ENCODE peak calls at places on chromosome 2, in ten cellular contexts. One of them, this sample, is unnamed.

GRCh38 chr2:175170679-175171304 is 2.8 kb upstream of the ATF2 start:
- DNase-seq in kidney: no peak
- DNase-seq in breast epithelium: no peak
- DNase-seq in PC-9: no peak
- DNase-seq in cardiac muscle cell: no peak
- DNase-seq in adrenal gland: no peak
- DNase-seq in mucosa of descending colon: no peak
- DNase-seq in kidney epithelial cell: no peak
- DNase-seq in body of pancreas: no peak
- DNase-seq in ovary: no peak
- DNase-seq in this sample: no peak

GRCh38 chr2:158112971-158113370 is 11.3 kb downstream of the UPP2 start:
- DNase-seq in breast epithelium: no peak
- DNase-seq in ovary: no peak
- DNase-seq in adrenal gland: no peak
- DNase-seq in kidney epithelial cell: no peak
- DNase-seq in PC-9: no peak
- DNase-seq in body of pancreas: no peak
- DNase-seq in mucosa of descending colon: no peak
- DNase-seq in kidney: no peak
- DNase-seq in cardiac muscle cell: no peak
- DNase-seq in this sample: no peak

GRCh38 chr2:216742411-216742810 is 47.1 kb upstream of the IGFBP5 start:
- DNase-seq in kidney epithelial cell: no peak
- DNase-seq in breast epithelium: no peak
- DNase-seq in mucosa of descending colon: no peak
- DNase-seq in PC-9: no peak
- DNase-seq in body of pancreas: peak
- DNase-seq in ovary: peak
- DNase-seq in adrenal gland: peak
- DNase-seq in kidney: peak
- DNase-seq in cardiac muscle cell: no peak
- DNase-seq in this sample: no peak

GRCh38 chr2:11248-11941 is 34.9 kb downstream of the FAM110C start:
- DNase-seq in kidney epithelial cell: no peak
- DNase-seq in breast epithelium: peak
- DNase-seq in PC-9: peak
- DNase-seq in adrenal gland: peak
- DNase-seq in cardiac muscle cell: no peak
- DNase-seq in ovary: peak
- DNase-seq in kidney: peak
- DNase-seq in mucosa of descending colon: peak
- DNase-seq in body of pancreas: peak
- DNase-seq in this sample: peak

GRCh38 chr2:240410004-240410403 is 25.5 kb upstream of the GPC1 start:
- DNase-seq in cardiac muscle cell: no peak
- DNase-seq in body of pancreas: no peak
- DNase-seq in breast epithelium: no peak
- DNase-seq in ovary: no peak
- DNase-seq in kidney: no peak
- DNase-seq in PC-9: no peak
- DNase-seq in mucosa of descending colon: no peak
- DNase-seq in adrenal gland: no peak
- DNase-seq in kidney epithelial cell: no peak
- DNase-seq in this sample: no peak

GRCh38 chr2:239768907-239769573 is 256.1 kb downstream of the NDUFA10 start:
- DNase-seq in body of pancreas: no peak
- DNase-seq in adrenal gland: no peak
- DNase-seq in kidney epithelial cell: no peak
- DNase-seq in breast epithelium: no peak
- DNase-seq in mucosa of descending colon: no peak
- DNase-seq in kidney: no peak
- DNase-seq in PC-9: no peak
- DNase-seq in cardiac muscle cell: no peak
- DNase-seq in ovary: no peak
- DNase-seq in this sample: no peak

GRCh38 chr2:48971801-48972200 is 182.5 kb downstream of the FSHR start:
- DNase-seq in kidney: no peak
- DNase-seq in mucosa of descending colon: no peak
- DNase-seq in adrenal gland: no peak
- DNase-seq in PC-9: no peak
- DNase-seq in breast epithelium: no peak
- DNase-seq in cardiac muscle cell: no peak
- DNase-seq in body of pancreas: no peak
- DNase-seq in kidney epithelial cell: no peak
- DNase-seq in ovary: no peak
- DNase-seq in this sample: no peak

GRCh38 chr2:182061739-182062138 is 76.1 kb downstream of the PPP1R1C start:
- DNase-seq in kidney: no peak
- DNase-seq in breast epithelium: no peak
- DNase-seq in adrenal gland: no peak
- DNase-seq in ovary: no peak
- DNase-seq in cardiac muscle cell: no peak
- DNase-seq in mucosa of descending colon: no peak
- DNase-seq in body of pancreas: no peak
- DNase-seq in kidney epithelial cell: no peak
- DNase-seq in PC-9: no peak
- DNase-seq in this sample: no peak

GRCh38 chr2:144230452-144231085 is 289.4 kb downstream of the ZEB2 start:
- DNase-seq in PC-9: no peak
- DNase-seq in adrenal gland: no peak
- DNase-seq in mucosa of descending colon: no peak
- DNase-seq in breast epithelium: no peak
- DNase-seq in kidney epithelial cell: peak
- DNase-seq in body of pancreas: no peak
- DNase-seq in ovary: no peak
- DNase-seq in cardiac muscle cell: no peak
- DNase-seq in kidney: no peak
- DNase-seq in this sample: no peak

GRCh38 chr2:130336877-130337734 is 5.6 kb upstream of the IMP4 start:
- DNase-seq in cardiac muscle cell: peak
- DNase-seq in mucosa of descending colon: peak
- DNase-seq in breast epithelium: peak
- DNase-seq in kidney epithelial cell: peak
- DNase-seq in PC-9: peak
- DNase-seq in ovary: peak
- DNase-seq in adrenal gland: peak
- DNase-seq in body of pancreas: peak
- DNase-seq in kidney: peak
- DNase-seq in this sample: peak

GRCh38 chr2:42180300-42180699 is 11.1 kb downstream of the EML4 start:
- DNase-seq in body of pancreas: no peak
- DNase-seq in kidney: no peak
- DNase-seq in PC-9: no peak
- DNase-seq in cardiac muscle cell: no peak
- DNase-seq in mucosa of descending colon: no peak
- DNase-seq in ovary: no peak
- DNase-seq in breast epithelium: no peak
- DNase-seq in kidney epithelial cell: no peak
- DNase-seq in adrenal gland: no peak
- DNase-seq in this sample: no peak

GRCh38 chr2:37851828-37852584 is 73.1 kb upstream of the RMDN2 start:
- DNase-seq in cardiac muscle cell: no peak
- DNase-seq in kidney epithelial cell: no peak
- DNase-seq in body of pancreas: no peak
- DNase-seq in kidney: no peak
- DNase-seq in breast epithelium: no peak
- DNase-seq in ovary: no peak
- DNase-seq in PC-9: no peak
- DNase-seq in adrenal gland: no peak
- DNase-seq in mucosa of descending colon: no peak
- DNase-seq in this sample: no peak

GRCh38 chr2:178280261-178280852 is 86.0 kb downstream of the OSBPL6 start:
- DNase-seq in kidney: no peak
- DNase-seq in kidney epithelial cell: no peak
- DNase-seq in cardiac muscle cell: peak
- DNase-seq in mucosa of descending colon: peak
- DNase-seq in PC-9: peak
- DNase-seq in ovary: no peak
- DNase-seq in breast epithelium: no peak
- DNase-seq in adrenal gland: peak
- DNase-seq in body of pancreas: peak
- DNase-seq in this sample: peak

GRCh38 chr2:120587997-120588336 is 147.7 kb upstream of the GLI2 start:
- DNase-seq in ovary: no peak
- DNase-seq in body of pancreas: no peak
- DNase-seq in cardiac muscle cell: no peak
- DNase-seq in breast epithelium: no peak
- DNase-seq in kidney: peak
- DNase-seq in kidney epithelial cell: no peak
- DNase-seq in adrenal gland: no peak
- DNase-seq in PC-9: no peak
- DNase-seq in mucosa of descending colon: no peak
- DNase-seq in this sample: no peak

GRCh38 chr2:120590841-120591240 is 144.8 kb upstream of the GLI2 start:
- DNase-seq in adrenal gland: no peak
- DNase-seq in breast epithelium: no peak
- DNase-seq in cardiac muscle cell: no peak
- DNase-seq in mucosa of descending colon: no peak
- DNase-seq in kidney epithelial cell: no peak
- DNase-seq in ovary: no peak
- DNase-seq in kidney: peak
- DNase-seq in body of pancreas: no peak
- DNase-seq in PC-9: no peak
- DNase-seq in this sample: no peak

GRCh38 chr2:120586507-120587283 is 149.0 kb upstream of the GLI2 start:
- DNase-seq in breast epithelium: no peak
- DNase-seq in mucosa of descending colon: no peak
- DNase-seq in kidney epithelial cell: no peak
- DNase-seq in body of pancreas: no peak
- DNase-seq in PC-9: no peak
- DNase-seq in ovary: no peak
- DNase-seq in adrenal gland: no peak
- DNase-seq in kidney: peak
- DNase-seq in cardiac muscle cell: no peak
- DNase-seq in this sample: no peak

GRCh38 chr2:120589782-120590608 is 145.7 kb upstream of the GLI2 start:
- DNase-seq in kidney epithelial cell: peak
- DNase-seq in ovary: no peak
- DNase-seq in breast epithelium: no peak
- DNase-seq in cardiac muscle cell: no peak
- DNase-seq in mucosa of descending colon: no peak
- DNase-seq in adrenal gland: no peak
- DNase-seq in body of pancreas: no peak
- DNase-seq in kidney: peak
- DNase-seq in PC-9: peak
- DNase-seq in this sample: no peak

GRCh38 chr2:120587326-120587996 is 148.2 kb upstream of the GLI2 start:
- DNase-seq in kidney: peak
- DNase-seq in cardiac muscle cell: no peak
- DNase-seq in mucosa of descending colon: no peak
- DNase-seq in ovary: no peak
- DNase-seq in PC-9: no peak
- DNase-seq in body of pancreas: no peak
- DNase-seq in breast epithelium: no peak
- DNase-seq in kidney epithelial cell: no peak
- DNase-seq in adrenal gland: no peak
- DNase-seq in this sample: no peak
- H3K4me3 ChIP-seq in kidney: no peak
- H3K4me3 ChIP-seq in cardiac muscle cell: peak
- H3K4me3 ChIP-seq in mucosa of descending colon: no peak
- H3K4me3 ChIP-seq in ovary: no peak
- H3K4me3 ChIP-seq in PC-9: no peak
- H3K4me3 ChIP-seq in body of pancreas: no peak
- H3K4me3 ChIP-seq in breast epithelium: no peak
- H3K4me3 ChIP-seq in kidney epithelial cell: no peak
- H3K4me3 ChIP-seq in adrenal gland: no peak
- H3K4me3 ChIP-seq in this sample: no peak

DNA sequence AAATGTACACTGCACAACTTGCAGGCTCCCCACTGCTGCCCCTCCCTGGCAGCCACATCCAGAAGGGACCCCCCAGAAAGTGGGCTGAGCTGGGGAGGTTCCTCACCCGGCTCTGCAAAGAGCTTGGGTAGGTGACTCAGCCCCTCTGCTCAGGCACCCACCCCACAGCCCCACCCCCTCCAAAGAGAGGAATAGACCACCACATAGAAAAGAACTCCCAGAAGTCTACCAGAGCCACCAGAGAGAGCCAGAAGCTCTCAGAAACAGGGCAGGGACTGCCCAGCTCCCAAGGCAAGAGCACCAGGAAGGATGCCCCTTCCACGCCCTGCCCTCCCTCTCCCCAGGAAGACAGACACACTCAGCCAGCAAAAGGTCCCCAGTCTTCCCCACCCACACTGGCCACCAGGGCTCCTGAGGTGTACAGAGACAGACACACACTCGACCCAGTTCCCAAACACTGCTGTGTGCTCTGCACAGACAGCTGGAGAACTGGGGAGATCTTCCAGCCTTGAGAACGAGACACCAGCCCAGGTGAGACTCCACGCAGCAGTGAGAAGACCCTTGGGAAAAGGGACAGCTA is 28.2 kb downstream of the BIN1 start:
- DNase-seq in ovary: no peak
- DNase-seq in kidney: no peak
- DNase-seq in kidney epithelial cell: no peak
- DNase-seq in cardiac muscle cell: no peak
- DNase-seq in adrenal gland: no peak
- DNase-seq in PC-9: no peak
- DNase-seq in mucosa of descending colon: no peak
- DNase-seq in body of pancreas: no peak
- DNase-seq in breast epithelium: no peak
- DNase-seq in this sample: no peak
- H3K4me3 ChIP-seq in ovary: no peak
- H3K4me3 ChIP-seq in kidney: no peak
- H3K4me3 ChIP-seq in kidney epithelial cell: no peak
- H3K4me3 ChIP-seq in cardiac muscle cell: no peak
- H3K4me3 ChIP-seq in adrenal gland: no peak
- H3K4me3 ChIP-seq in PC-9: no peak
- H3K4me3 ChIP-seq in mucosa of descending colon: no peak
- H3K4me3 ChIP-seq in body of pancreas: no peak
- H3K4me3 ChIP-seq in breast epithelium: no peak
- H3K4me3 ChIP-seq in this sample: no peak

GRCh38 chr2:65388626-65389390 is 43.6 kb downstream of the SPRED2 start:
- DNase-seq in breast epithelium: no peak
- DNase-seq in mucosa of descending colon: no peak
- DNase-seq in cardiac muscle cell: no peak
- DNase-seq in ovary: no peak
- DNase-seq in kidney epithelial cell: no peak
- DNase-seq in PC-9: no peak
- DNase-seq in body of pancreas: no peak
- DNase-seq in adrenal gland: no peak
- DNase-seq in kidney: no peak
- DNase-seq in this sample: no peak
- H3K4me3 ChIP-seq in breast epithelium: no peak
- H3K4me3 ChIP-seq in mucosa of descending colon: no peak
- H3K4me3 ChIP-seq in cardiac muscle cell: no peak
- H3K4me3 ChIP-seq in ovary: no peak
- H3K4me3 ChIP-seq in kidney epithelial cell: no peak
- H3K4me3 ChIP-seq in PC-9: no peak
- H3K4me3 ChIP-seq in body of pancreas: no peak
- H3K4me3 ChIP-seq in adrenal gland: no peak
- H3K4me3 ChIP-seq in kidney: no peak
- H3K4me3 ChIP-seq in this sample: no peak

GRCh38 chr2:98852903-98853302 is 83.1 kb downstream of the CRACDL start:
- DNase-seq in adrenal gland: no peak
- DNase-seq in body of pancreas: no peak
- DNase-seq in mucosa of descending colon: no peak
- DNase-seq in cardiac muscle cell: no peak
- DNase-seq in kidney epithelial cell: no peak
- DNase-seq in PC-9: no peak
- DNase-seq in breast epithelium: no peak
- DNase-seq in ovary: no peak
- DNase-seq in kidney: no peak
- DNase-seq in this sample: no peak
- H3K4me3 ChIP-seq in adrenal gland: no peak
- H3K4me3 ChIP-seq in body of pancreas: no peak
- H3K4me3 ChIP-seq in mucosa of descending colon: no peak
- H3K4me3 ChIP-seq in cardiac muscle cell: no peak
- H3K4me3 ChIP-seq in kidney epithelial cell: no peak
- H3K4me3 ChIP-seq in PC-9: no peak
- H3K4me3 ChIP-seq in breast epithelium: no peak
- H3K4me3 ChIP-seq in ovary: no peak
- H3K4me3 ChIP-seq in kidney: no peak
- H3K4me3 ChIP-seq in this sample: no peak

GRCh38 chr2:195520671-195521155 is 136.3 kb upstream of the SLC39A10 start:
- DNase-seq in PC-9: peak
- DNase-seq in kidney: no peak
- DNase-seq in breast epithelium: no peak
- DNase-seq in kidney epithelial cell: peak
- DNase-seq in cardiac muscle cell: peak
- DNase-seq in mucosa of descending colon: no peak
- DNase-seq in body of pancreas: no peak
- DNase-seq in ovary: no peak
- DNase-seq in adrenal gland: no peak
- DNase-seq in this sample: no peak
- H3K4me3 ChIP-seq in PC-9: no peak
- H3K4me3 ChIP-seq in kidney: no peak
- H3K4me3 ChIP-seq in breast epithelium: no peak
- H3K4me3 ChIP-seq in kidney epithelial cell: no peak
- H3K4me3 ChIP-seq in cardiac muscle cell: no peak
- H3K4me3 ChIP-seq in mucosa of descending colon: no peak
- H3K4me3 ChIP-seq in body of pancreas: no peak
- H3K4me3 ChIP-seq in ovary: no peak
- H3K4me3 ChIP-seq in adrenal gland: no peak
- H3K4me3 ChIP-seq in this sample: no peak